ENCODE peak calls at places on chromosomes 2 and 18, in four cellular contexts. L, Z, R and E are unnamed samples.

GRCh38 chr18:35478520-35479435 is 19.0 kb downstream of the INO80C start:
- DNase-seq in L (no peak), Z (peak; percentile 83), R (peak; percentile 86), E (no peak)

GRCh38 chr2:95525294-95526035 is 40.9 kb upstream of the TRIM43B start:
- DNase-seq in L (no peak), R (no peak), Z (peak; percentile 36), E (peak; percentile 27)

GRCh38 chr2:2243666-2244065 is 87.4 kb downstream of the MYT1L start:
- DNase-seq in R (no peak), L (no peak), Z (no peak), E (no peak)

GRCh38 chr2:28639836-28640235 is 111.8 kb upstream of the PPP1CB start:
- DNase-seq in L (peak; percentile 38), Z (peak; percentile 93), R (no peak), E (no peak)

GRCh38 chr2:2577366-2577765 is 246.3 kb upstream of the MYT1L start:
- DNase-seq in L (no peak), Z (no peak), R (no peak), E (no peak)

GRCh38 chr2:25337276-25337675 is 4.4 kb downstream of the DNMT3A start:
- DNase-seq in L (no peak), R (no peak), Z (no peak), E (no peak)

GRCh38 chr2:206275274-206276160 is 1.1 kb downstream of the ZDBF2 start:
- DNase-seq in L (peak; percentile 62), Z (peak; percentile 22), R (peak; percentile 53), E (no peak)

GRCh38 chr18:53070706-53071105 is 730.7 kb downstream of the DCC start:
- DNase-seq in R (no peak), L (no peak), Z (no peak), E (no peak)

GRCh38 chr2:216685327-216685875 is 9.9 kb downstream of the IGFBP5 start:
- DNase-seq in L (no peak), Z (no peak), R (no peak), E (no peak)

GRCh38 chr2:85397925-85398331 is 12.2 kb downstream of the CAPG start:
- DNase-seq in L (no peak), Z (no peak), R (no peak), E (no peak)

GRCh38 chr2:148557844-148558436 is 86.6 kb upstream of the EPC2 start:
- DNase-seq in L (no peak), R (no peak), Z (no peak), E (no peak)

GRCh38 chr2:226766352-226767055 is 33.1 kb downstream of the IRS1 start:
- DNase-seq in Z (no peak), R (peak; percentile 80), L (no peak), E (no peak)

GRCh38 chr2:65265090-65266045 is 37.7 kb downstream of the ACTR2 start:
- DNase-seq in R (peak; percentile 91), L (peak; percentile 90), Z (peak; percentile 74), E (peak; percentile 66)

GRCh38 chr18:43314931-43315330 is 37.6 kb upstream of the SYT4 start:
- DNase-seq in R (no peak), Z (no peak), L (peak; percentile 22), E (no peak)

GRCh38 chr2:112483047-112483473 is 1.1 kb downstream of the TTL start:
- DNase-seq in L (peak; percentile 71), R (peak; percentile 73), Z (peak; percentile 58), E (no peak)

GRCh38 chr2:237661799-237662328 is 34.5 kb downstream of the LRRFIP1 start:
- DNase-seq in R (no peak), Z (no peak), L (no peak), E (no peak)

GRCh38 chr18:2655153-2655953 is at the start of gene SMCHD1:
- DNase-seq in L (peak; percentile 86), Z (peak; percentile 78), R (peak; percentile 78), E (peak; percentile 90)

GRCh38 chr2:603869-604268 is 73.3 kb downstream of the TMEM18 start:
- DNase-seq in Z (no peak), R (no peak), L (peak; percentile 6), E (no peak)

GRCh38 chr18:318791-319291 is 51.0 kb upstream of the THOC1 start:
- DNase-seq in Z (no peak), R (no peak), L (no peak), E (no peak)

GRCh38 chr2:45851576-45852304 is 200.3 kb downstream of the PRKCE start:
- DNase-seq in L (no peak), Z (peak; percentile 97), R (peak; percentile 74), E (no peak)

GRCh38 chr2:84526562-84526961 is 10.3 kb downstream of the DNAH6 start:
- DNase-seq in Z (no peak), R (peak; percentile 23), L (peak; percentile 21), E (no peak)

GRCh38 chr2:173457366-173457765 is 102.7 kb downstream of the CDCA7 start:
- DNase-seq in Z (no peak), L (no peak), R (no peak), E (no peak)

GRCh38 chr2:7621018-7621814 is 704.0 kb downstream of the RNF144A start:
- DNase-seq in Z (peak; percentile 38), R (no peak), L (no peak), E (no peak)

DNA sequence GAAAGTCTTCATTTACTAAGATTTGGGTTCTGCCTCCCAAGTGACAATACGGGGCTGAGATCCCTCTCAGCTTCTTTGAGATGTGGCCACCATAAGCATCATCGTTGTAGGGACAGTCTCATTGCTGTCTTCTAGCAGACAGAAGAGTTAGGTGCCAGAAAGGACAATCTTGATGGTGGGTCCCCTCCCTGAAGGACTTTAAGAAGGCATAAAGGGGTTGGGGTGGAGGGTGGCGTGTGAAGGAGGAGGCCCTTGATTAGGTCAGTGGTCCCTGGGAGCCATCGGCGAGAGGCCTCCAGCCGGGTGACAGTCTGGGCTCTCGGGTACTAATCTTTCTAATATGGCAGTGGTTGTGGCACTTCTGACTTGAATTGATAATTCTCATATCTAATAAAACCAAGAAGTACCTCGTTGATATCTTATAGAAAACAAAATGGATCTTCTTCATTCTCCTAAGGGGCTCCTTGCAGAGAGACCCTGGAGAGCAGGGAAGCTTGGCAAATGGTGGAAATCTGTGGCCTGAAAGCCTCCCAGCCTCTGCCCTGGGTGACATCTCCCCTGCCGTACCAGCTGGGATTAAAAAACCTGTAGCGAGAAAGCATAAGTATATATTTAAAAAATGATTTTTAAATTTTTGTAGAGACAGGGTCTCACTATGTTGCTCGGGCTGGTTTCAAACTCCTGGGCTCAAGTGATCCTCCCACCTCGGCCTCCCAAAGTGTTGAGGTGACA is 7.2 kb upstream of the PSMD1 start:
- DNase-seq in Z (no peak), R (no peak), L (no peak), E (no peak)
- H3K4me1 ChIP-seq in Z (no peaks in the 10 kb centered on the region), R (no peaks in the 10 kb centered on the region), L (peaks cover 2% of the 10 kb centered on the region), E (peaks cover 16% of the 10 kb centered on the region)

DNA sequence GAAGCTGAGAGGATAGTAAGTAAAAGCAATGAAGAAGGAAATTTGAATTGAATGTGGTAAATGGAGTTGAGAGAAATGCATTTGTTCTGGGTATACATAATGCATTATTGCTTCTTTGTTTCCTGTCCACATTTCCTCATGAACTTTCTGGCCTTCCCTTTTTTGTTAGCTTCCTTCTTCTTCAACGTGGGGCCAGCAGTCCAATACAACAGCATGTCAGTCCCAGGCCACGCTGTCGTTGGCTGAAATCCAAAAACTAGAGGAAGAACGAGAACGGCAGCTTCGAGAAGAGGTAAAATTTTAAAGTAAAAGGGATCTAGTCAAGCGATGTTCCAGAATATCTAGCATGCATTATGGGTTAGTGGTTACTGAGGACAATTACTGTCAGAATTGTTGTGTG is 30.4 kb upstream of the SNORC start:
- DNase-seq in R (no peak), Z (no peak), L (no peak), E (peak; percentile 58)
- H3K27ac ChIP-seq in R (no peak overlapping the region), Z (no peak overlapping the region), L (peak overlapping the region; percentile 28), E (no peak overlapping the region)

GRCh38 chr2:168338803-168339437 is 91.5 kb upstream of the STK39 start:
- DNase-seq in R (no peak), L (no peak), Z (no peak), E (no peak)
- H3K4me1 ChIP-seq in R (no peaks in the 10 kb centered on the region), L (no peaks in the 10 kb centered on the region), Z (peaks cover 9% of the 10 kb centered on the region), E (no peaks in the 10 kb centered on the region)

DNA sequence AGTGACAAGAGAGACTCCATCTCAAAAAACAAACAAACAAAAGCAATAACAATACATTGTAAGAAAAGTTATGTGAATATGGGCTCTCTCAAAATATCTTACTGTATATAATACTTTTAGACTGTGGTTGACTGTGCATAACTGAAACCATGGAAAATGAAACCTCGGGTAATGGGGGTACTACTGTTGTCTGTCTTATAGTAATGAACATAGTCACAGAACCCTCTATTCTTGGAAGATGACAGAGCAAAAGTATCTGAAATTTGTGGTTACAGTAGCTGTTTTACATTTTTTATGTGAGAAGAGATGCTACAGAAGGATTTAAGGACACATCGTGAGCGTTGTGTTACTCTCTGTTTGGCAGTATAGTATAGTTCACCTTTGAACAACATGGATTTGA is 60.5 kb downstream of the MAP4K4 start:
- DNase-seq in L (no peak), R (no peak), Z (no peak), E (no peak)
- H3K27ac ChIP-seq in L (no peak overlapping the region), R (no peak overlapping the region), Z (peak overlapping the region; percentile 66), E (no peak overlapping the region)

DNA sequence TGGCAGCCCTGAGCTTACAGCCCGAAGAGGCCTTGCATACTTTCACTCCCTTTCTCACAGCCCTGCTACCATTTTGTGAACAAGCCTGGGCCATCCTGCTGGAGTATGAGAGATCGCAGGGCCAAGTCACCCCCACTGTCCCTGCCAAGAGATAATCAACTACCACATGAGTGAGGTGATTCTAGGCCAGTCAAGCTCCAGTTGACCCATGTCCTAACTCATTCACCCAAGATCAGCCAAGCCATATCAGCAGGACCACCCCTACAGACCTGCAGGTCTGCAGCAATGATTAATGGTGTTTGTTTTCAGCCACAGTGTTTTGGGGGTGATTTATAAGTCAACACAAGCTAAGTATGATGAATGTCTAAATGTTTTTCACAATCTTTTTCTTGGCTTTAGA is 92.7 kb upstream of the CDC42EP3 start:
- DNase-seq in Z (no peak), L (no peak), R (no peak), E (no peak)
- H3K4me1 ChIP-seq in Z (peaks cover 47% of the 10 kb centered on the region), L (no peaks in the 10 kb centered on the region), R (peaks cover 18% of the 10 kb centered on the region), E (peaks cover 5% of the 10 kb centered on the region)

DNA sequence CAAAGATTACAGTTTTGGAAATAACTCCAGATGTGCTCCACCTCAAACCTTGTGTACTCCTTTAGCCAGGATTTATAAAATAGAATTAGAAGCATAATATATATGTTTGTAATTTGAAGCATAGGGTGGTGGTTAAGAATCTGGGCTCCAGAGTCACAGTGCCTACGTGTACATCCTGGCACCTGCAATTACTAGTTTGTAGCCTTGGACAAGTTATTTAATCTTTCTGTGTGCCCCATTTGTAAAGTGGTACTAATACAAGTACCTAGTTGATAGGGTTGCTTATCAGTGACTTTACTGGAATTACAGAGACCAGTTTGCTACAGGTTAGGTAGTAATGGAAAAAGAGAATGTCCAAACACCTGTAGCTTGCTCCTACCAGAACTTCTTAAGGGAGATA is 28.6 kb downstream of the EML4 start:
- DNase-seq in L (no peak), Z (no peak), R (no peak), E (no peak)
- H3K27ac ChIP-seq in L (no peak overlapping the region), Z (no peak overlapping the region), R (no peak overlapping the region), E (no peak overlapping the region)

GRCh38 chr2:111031546-111032484 is 88.9 kb upstream of the BCL2L11 start:
- DNase-seq in Z (peak; percentile 14), R (no peak), L (no peak), E (peak; percentile 39)
- H3K4me1 ChIP-seq in Z (peaks cover 49% of the 10 kb centered on the region), R (no peaks in the 10 kb centered on the region), L (no peaks in the 10 kb centered on the region), E (no peaks in the 10 kb centered on the region)